ENCODE peak calls at places on chromosomes 12 and 14, in five cellular contexts. B, S, P, W and U are unnamed samples.

GRCh38 chr14:61510736-61511557 is 184.4 kb upstream of the HIF1A start:
- DNase-seq in B (no peak), S (no peak), P (no peak), W (no peak), U (no peak)

GRCh38 chr12:25716842-25717241 is 163.8 kb upstream of the LMNTD1 start:
- DNase-seq in B (no peak), S (no peak), P (no peak), W (no peak), U (peak; percentile 32)

GRCh38 chr12:97003276-97003675 is 96.2 kb downstream of the NEDD1 start:
- DNase-seq in B (no peak), S (no peak), P (no peak), W (no peak), U (no peak)

GRCh38 chr12:48029401-48029770 is 25.1 kb upstream of the COL2A1 start:
- DNase-seq in B (no peak), S (no peak), P (no peak), W (no peak), U (no peak)

GRCh38 chr14:96086032-96086431 is 46.9 kb downstream of the C14orf132 start:
- DNase-seq in B (no peak), S (no peak), P (no peak), W (peak; percentile 84), U (peak; percentile 63)

GRCh38 chr14:23610090-23610814 is 25.9 kb upstream of the DHRS2 start:
- DNase-seq in B (peak; percentile 61), S (no peak), P (no peak), W (no peak), U (no peak)

GRCh38 chr12:130764475-130765185 is 48.5 kb upstream of the RIMBP2 start:
- DNase-seq in B (no peak), S (no peak), P (no peak), W (peak; percentile 31), U (peak; percentile 40)

GRCh38 chr12:131672941-131673330 is 38.0 kb upstream of the SFSWAP start:
- DNase-seq in B (no peak), S (no peak), P (no peak), W (no peak), U (no peak)

GRCh38 chr14:101917413-101918124 is 46.8 kb upstream of the DYNC1H1 start:
- DNase-seq in B (no peak), S (no peak), P (no peak), W (no peak), U (no peak)

GRCh38 chr12:20350495-20350894 is 17.8 kb upstream of the PDE3A start:
- DNase-seq in B (no peak), S (no peak), P (peak; percentile 68), W (peak; percentile 14), U (peak; percentile 60)